ENCODE peak calls at places on chromosomes 4 and X, in five cellular contexts. O is GM13977; E is MCF 10A; V is stimulated activated CD4-positive, alpha-beta T cell treated with anti-CD3 and anti-CD28 coated beads, Interleukin-4, amount 100 ng/mL, for 24 hours; K is kidney epithelial cell. I is an unnamed sample.
A peak's percentile ranks its signal among the peaks of the same experiment; 100 is the strongest.

GRCh38 chrX:22021721-22022120 is 10.4 kb upstream of the PHEX start:
- DNase-seq in K (no peak), E (no peak), V (no peak), O (no peak), I (no peak)

GRCh38 chr4:154503598-154503997 is 12.0 kb upstream of the DCHS2 start:
- DNase-seq in K (no peak), V (no peak), E (peak; percentile 53), O (no peak), I (peak; percentile 49)

GRCh38 chr4:185023471-185023870 is 5.2 kb downstream of the HELT start:
- DNase-seq in V (no peak), E (no peak), O (no peak), K (no peak), I (no peak)

GRCh38 chr4:89301902-89302301 is 5.7 kb downstream of the GPRIN3 start:
- DNase-seq in E (no peak), O (no peak), V (no peak), K (no peak), I (no peak)

GRCh38 chrX:70262952-70263567 is 3.1 kb upstream of the P2RY4 start:
- DNase-seq in O (peak; percentile 47), K (no peak), E (peak; percentile 49), V (peak; percentile 11), I (peak; percentile 93)

GRCh38 chr4:6177587-6178197 is 22.7 kb downstream of the JAKMIP1 start:
- DNase-seq in O (no peak), E (no peak), V (peak; percentile 53), K (no peak), I (peak; percentile 67)

GRCh38 chr4:66736593-66736992 is 808.7 kb downstream of the CENPC start:
- DNase-seq in O (no peak), K (no peak), V (no peak), E (peak; percentile 12), I (no peak)

GRCh38 chrX:71095555-71095970 is at the start of gene FOXO4:
- DNase-seq in E (peak; percentile 77), V (peak; percentile 88), O (peak; percentile 82), K (peak; percentile 44), I (peak; percentile 92)

GRCh38 chrX:39653656-39654055 is 444.1 kb downstream of the BCOR start:
- DNase-seq in K (no peak), O (no peak), E (no peak), V (no peak), I (no peak)

GRCh38 chr4:42282081-42282901 is 115.0 kb upstream of the SHISA3 start:
- DNase-seq in K (peak; percentile 31), V (peak; percentile 3), O (peak; percentile 76), E (peak; percentile 86), I (peak; percentile 95)

GRCh38 chr4:5051210-5051691 is at the start of gene STK32B:
- DNase-seq in V (no peak), E (peak; percentile 45), K (no peak), O (peak; percentile 47), I (peak; percentile 89)

GRCh38 chr4:120964596-120964995 is 42.1 kb upstream of the PRDM5 start:
- DNase-seq in K (no peak), O (no peak), E (no peak), V (no peak), I (no peak)

GRCh38 chrX:48541140-48541814 is 1.8 kb downstream of the TBC1D25 start:
- DNase-seq in E (no peak), O (no peak), K (no peak), V (no peak), I (no peak)